ENCODE peak calls at places on chromosomes 4 and X, in seven cellular contexts. G is transverse colon; M is fibroblast of lung; C is RWPE1; Q is naive thymus-derived CD4-positive, alpha-beta T cell; D is HepG2; V is left lung. Z is an unnamed sample.

GRCh38 chr4:105093975-105094374 is 52.7 kb upstream of the TET2 start:
- DNase-seq in G (no peak), M (no peak), C (no peak), Q (no peak), D (no peak), V (no peak), Z (no peak)

GRCh38 chrX:2441466-2441865 is 59.3 kb downstream of the DHRSX start:
- DNase-seq in G (no peak), M (no peak), C (no peak), Q (no peak), D (no peak), V (no peak), Z (no peak)

GRCh38 chrX:118212817-118213183 is 96.2 kb upstream of the KLHL13 start:
- DNase-seq in G (no peak), M (no peak), C (no peak), Q (no peak), D (no peak), V (no peak), Z (no peak)

GRCh38 chr4:159106636-159107035 is 3.8 kb downstream of the RAPGEF2 start:
- DNase-seq in G (no peak), M (peak), C (no peak), Q (no peak), D (no peak), V (no peak), Z (no peak)

GRCh38 chr4:113636438-113636818 is 125.1 kb downstream of the CAMK2D start:
- DNase-seq in G (no peak), M (no peak), C (no peak), Q (no peak), D (peak), V (no peak), Z (no peak)

GRCh38 chrX:127877358-127877757 is 174.8 kb downstream of the ACTRT1 start:
- DNase-seq in G (no peak), M (no peak), C (no peak), Q (no peak), D (no peak), V (no peak), Z (no peak)

GRCh38 chr4:101153653-101154052 is 193.7 kb downstream of the PPP3CA start:
- DNase-seq in G (no peak), M (no peak), C (no peak), Q (no peak), D (no peak), V (no peak), Z (no peak)

GRCh38 chr4:130054895-130055294 is 958.9 kb downstream of the C4orf33 start:
- DNase-seq in G (no peak), M (no peak), C (no peak), Q (no peak), D (no peak), V (no peak), Z (no peak)

GRCh38 chr4:156547891-156548290 is 423.7 kb downstream of the PDGFC start:
- DNase-seq in G (no peak), M (no peak), C (no peak), Q (no peak), D (no peak), V (no peak), Z (no peak)

GRCh38 chr4:67122029-67122428 is 423.3 kb downstream of the CENPC start:
- DNase-seq in G (no peak), M (no peak), C (no peak), Q (no peak), D (peak), V (no peak), Z (no peak)

GRCh38 chr4:90715242-90715641 is 588.0 kb downstream of the CCSER1 start:
- DNase-seq in G (no peak), M (no peak), C (no peak), Q (no peak), D (no peak), V (no peak), Z (no peak)

GRCh38 chr4:73593631-73594241 is 26.5 kb downstream of the RASSF6 start:
- DNase-seq in G (no peak), M (peak), C (no peak), Q (no peak), D (peak), V (no peak), Z (no peak)

GRCh38 chr4:143207555-143207954 is 22.8 kb downstream of the USP38 start:
- DNase-seq in G (no peak), M (peak), C (no peak), Q (no peak), D (peak), V (no peak), Z (no peak)

GRCh38 chrX:39145859-39146258 is 344.6 kb downstream of the MID1IP1 start:
- DNase-seq in G (no peak), M (no peak), C (no peak), Q (no peak), D (no peak), V (no peak), Z (no peak)

GRCh38 chr4:110085131-110085530 is 113.3 kb downstream of the ELOVL6 start:
- DNase-seq in G (peak), M (peak), C (no peak), Q (no peak), D (peak), V (no peak), Z (no peak)

GRCh38 chr4:38190717-38191178 is 230.6 kb downstream of the PTTG2 start:
- DNase-seq in G (no peak), M (peak), C (peak), Q (no peak), D (no peak), V (no peak), Z (no peak)

GRCh38 chrX:44872319-44872816 is 620 bp upstream of the KDM6A start:
- DNase-seq in G (peak), M (no peak), C (no peak), Q (peak), D (no peak), V (peak), Z (no peak)

GRCh38 chr4:141480950-141481349 is 155.4 kb upstream of the IL15 start:
- DNase-seq in G (no peak), M (no peak), C (no peak), Q (no peak), D (no peak), V (no peak), Z (no peak)

GRCh38 chr4:26319467-26320158 is 1.2 kb upstream of the RBPJ start:
- DNase-seq in G (peak), M (peak), C (peak), Q (peak), D (peak), V (peak), Z (peak)

GRCh38 chr4:20698382-20698781 is 1.9 kb upstream of the PACRGL start:
- DNase-seq in G (no peak), M (no peak), C (no peak), Q (no peak), D (no peak), V (no peak), Z (no peak)

GRCh38 chr4:104123021-104123420 is 371.7 kb downstream of the CXXC4 start:
- DNase-seq in G (no peak), M (no peak), C (no peak), Q (no peak), D (no peak), V (no peak), Z (no peak)

GRCh38 chrX:49058794-49059193 is at the start of gene CCDC120:
- DNase-seq in G (peak), M (no peak), C (no peak), Q (no peak), D (no peak), V (no peak), Z (no peak)

GRCh38 chrX:77200663-77201062 is 246.5 kb upstream of the FGF16 start:
- DNase-seq in G (no peak), M (no peak), C (no peak), Q (no peak), D (no peak), V (no peak), Z (no peak)

DNA sequence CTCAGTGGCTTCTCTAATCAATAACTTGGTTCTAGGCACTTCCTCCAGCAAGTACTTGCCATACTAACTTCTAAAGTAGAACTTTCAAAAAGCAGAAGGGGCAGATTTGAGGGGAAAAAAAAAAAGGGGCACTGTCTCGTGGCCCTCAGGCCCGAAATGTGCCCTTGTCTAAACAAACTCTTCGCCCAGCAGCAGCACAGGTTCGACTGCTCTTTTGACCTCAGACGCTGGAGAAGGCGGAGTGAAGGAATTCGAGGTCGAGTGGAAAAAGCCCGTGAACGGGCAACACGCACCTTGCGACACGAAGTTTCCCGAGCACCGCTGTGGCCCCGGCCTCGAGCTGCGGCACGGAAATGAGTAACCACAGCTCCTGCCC is 729 bp downstream of the GRPEL1 start:
- DNase-seq in G (peak), M (no peak), C (no peak), Q (peak), D (peak), V (no peak), Z (no peak)
- H3K27ac ChIP-seq in G (peak), M (peak), C (peak), Q (peak), D (peak), V (peak), Z (peak)

DNA sequence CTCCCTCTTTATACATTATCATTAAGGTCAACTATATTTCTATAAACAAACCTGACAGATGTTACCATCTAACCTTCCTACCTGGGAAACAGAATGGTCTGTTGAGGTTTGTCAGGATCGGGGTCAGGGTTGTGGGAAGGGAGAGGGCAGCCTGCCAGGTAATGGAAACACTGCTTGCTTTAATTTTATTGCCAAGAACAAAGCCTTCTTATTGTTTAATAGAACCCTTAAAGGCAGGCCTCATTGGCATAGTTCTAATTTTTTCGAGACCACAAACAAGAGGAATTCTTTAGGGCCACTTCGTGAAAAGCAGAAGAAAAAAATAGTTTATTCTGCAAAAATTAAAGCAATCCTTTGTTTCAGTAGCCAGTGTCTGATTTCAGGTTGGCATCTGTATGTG is 113.2 kb downstream of the MID1 start:
- DNase-seq in G (no peak), M (no peak), C (no peak), Q (no peak), D (no peak), V (no peak), Z (no peak)
- H3K27ac ChIP-seq in G (no peak), M (no peak), C (no peak), Q (no peak), D (no peak), V (no peak), Z (no peak)

GRCh38 chr4:186017801-186018200 is 51.2 kb upstream of the TLR3 start:
- DNase-seq in G (no peak), M (no peak), C (no peak), Q (no peak), D (no peak), V (no peak), Z (no peak)

GRCh38 chr4:186018261-186018660 is 50.7 kb upstream of the TLR3 start:
- DNase-seq in G (no peak), M (no peak), C (no peak), Q (no peak), D (no peak), V (no peak), Z (no peak)

GRCh38 chr4:186018756-186019155 is 50.2 kb upstream of the TLR3 start:
- DNase-seq in G (no peak), M (no peak), C (no peak), Q (no peak), D (no peak), V (no peak), Z (no peak)

GRCh38 chr4:186015212-186015817 is 53.6 kb upstream of the TLR3 start:
- DNase-seq in G (no peak), M (no peak), C (no peak), Q (no peak), D (no peak), V (no peak), Z (no peak)

DNA sequence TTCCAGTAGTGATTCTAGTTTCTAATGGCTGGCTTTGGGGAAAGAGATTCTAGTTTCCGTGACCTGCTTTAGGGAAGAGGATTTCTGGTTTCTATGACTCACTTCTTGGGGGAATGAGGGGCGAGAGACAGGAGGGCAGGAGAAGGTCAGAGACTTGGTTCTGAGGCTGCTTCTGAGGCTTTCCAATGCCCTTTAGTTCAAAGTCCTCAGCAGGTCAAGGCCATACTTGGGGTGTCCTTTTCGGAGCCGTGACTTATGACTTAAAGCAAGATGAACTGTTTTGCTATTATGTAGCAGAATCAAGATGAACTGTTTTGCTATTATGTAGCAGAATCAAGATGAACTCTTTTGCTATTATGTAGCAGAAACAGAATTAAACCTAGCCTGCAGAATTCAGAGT is 52.2 kb upstream of the TLR3 start:
- DNase-seq in G (no peak), M (no peak), C (no peak), Q (no peak), D (no peak), V (no peak), Z (no peak)
- H3K27ac ChIP-seq in G (no peak), M (no peak), C (no peak), Q (no peak), D (no peak), V (no peak), Z (no peak)

GRCh38 chr4:185318679-185319078 is 77.0 kb downstream of the LRP2BP start:
- DNase-seq in G (no peak), M (no peak), C (no peak), Q (no peak), D (peak), V (no peak), Z (no peak)
- H3K27ac ChIP-seq in G (no peak), M (no peak), C (no peak), Q (no peak), D (peak), V (no peak), Z (peak)

GRCh38 chr4:114921191-114921590 is 192.2 kb downstream of the NDST4 start:
- DNase-seq in G (no peak), M (no peak), C (no peak), Q (no peak), D (no peak), V (no peak), Z (no peak)

GRCh38 chr4:114922582-114922912 is 190.9 kb downstream of the NDST4 start:
- DNase-seq in G (no peak), M (no peak), C (no peak), Q (no peak), D (no peak), V (no peak), Z (no peak)

GRCh38 chr4:114926508-114926907 is 186.9 kb downstream of the NDST4 start:
- DNase-seq in G (no peak), M (no peak), C (no peak), Q (no peak), D (no peak), V (no peak), Z (no peak)

GRCh38 chr4:114921790-114922581 is 191.4 kb downstream of the NDST4 start:
- DNase-seq in G (peak), M (no peak), C (no peak), Q (no peak), D (peak), V (peak), Z (peak)

GRCh38 chr4:114924311-114924710 is 189.1 kb downstream of the NDST4 start:
- DNase-seq in G (no peak), M (no peak), C (no peak), Q (no peak), D (no peak), V (no peak), Z (no peak)
- H3K27ac ChIP-seq in G (no peak), M (no peak), C (no peak), Q (no peak), D (no peak), V (no peak), Z (no peak)

DNA sequence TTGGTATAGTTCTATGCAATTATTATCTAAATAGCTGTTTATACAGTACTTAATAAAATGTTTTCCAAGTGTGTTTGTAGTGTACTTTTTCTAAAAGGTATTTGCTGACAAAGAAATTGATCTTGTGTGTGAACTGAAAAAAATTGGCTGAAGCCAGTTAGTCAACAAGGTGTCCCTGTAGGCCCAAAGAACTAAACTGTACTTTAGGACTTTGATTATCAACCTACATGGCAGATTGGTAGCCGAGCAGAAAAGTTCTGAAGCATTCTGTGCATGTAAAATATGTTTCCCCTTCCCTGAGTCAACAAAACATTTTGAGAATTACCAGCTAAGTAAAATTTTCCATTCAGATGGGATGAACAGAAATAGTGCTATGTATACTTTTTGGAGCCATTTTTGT is 21.0 kb downstream of the ADH5 start:
- DNase-seq in G (no peak), M (no peak), C (no peak), Q (no peak), D (peak), V (no peak), Z (no peak)
- H3K27ac ChIP-seq in G (no peak), M (no peak), C (no peak), Q (no peak), D (peak), V (no peak), Z (no peak)

Z was measured in epithelial cell of prostate.